ENCODE peak calls at places on chromosomes 13 and 19, in six cellular contexts. X, C, D, O, Y and T are unnamed samples. For H3K4me1, the result is how much of the 10 kb centered on the place peaks cover.

GRCh38 chr13:106680796-106681482 is 113.0 kb upstream of the ARGLU1 start:
- DNase-seq in C (no peak), D (no peak), Y (no peak), X (no peak), O (no peak), T (no peak)

GRCh38 chr13:53010374-53011105 is 18.1 kb upstream of the OLFM4 start:
- DNase-seq in O (peak), Y (no peak), C (no peak), D (peak), X (no peak), T (peak)

GRCh38 chr13:24233351-24233901 is 72.9 kb downstream of the SPATA13 start:
- DNase-seq in D (no peak), O (no peak), Y (no peak), C (no peak), X (no peak), T (no peak)

GRCh38 chr19:51712461-51713081 is 11.2 kb downstream of the HAS1 start:
- DNase-seq in C (no peak), Y (no peak), D (no peak), X (no peak), O (no peak), T (no peak)

GRCh38 chr19:27909185-27909840 is 1303.6 kb downstream of the UQCRFS1 start:
- DNase-seq in O (no peak), Y (no peak), X (no peak), D (no peak), C (no peak), T (no peak)

GRCh38 chr19:6066661-6067646 is 43.3 kb downstream of the RFX2 start:
- DNase-seq in C (peak), O (peak), D (peak), Y (no peak), X (peak), T (peak)

GRCh38 chr13:22114630-22115311 is 443.9 kb downstream of the FGF9 start:
- DNase-seq in D (no peak), Y (peak), O (no peak), C (no peak), X (no peak), T (no peak)

GRCh38 chr19:8093740-8094139 is 41.2 kb downstream of the CCL25 start:
- DNase-seq in Y (no peak), D (no peak), O (no peak), X (no peak), C (no peak), T (no peak)

GRCh38 chr13:79128158-79128557 is 277.9 kb downstream of the RBM26 start:
- DNase-seq in D (peak), Y (peak), O (no peak), X (no peak), C (no peak), T (no peak)

GRCh38 chr19:41426952-41427646 is at the start of gene B3GNT8:
- DNase-seq in D (peak), X (peak), C (peak), Y (no peak), O (peak), T (peak)

GRCh38 chr19:49512970-49513745 is 697 bp downstream of the FCGRT start:
- DNase-seq in Y (no peak), X (peak), O (peak), C (peak), D (peak), T (peak)

GRCh38 chr13:39419866-39420265 is 183.1 kb downstream of the LHFPL6 start:
- DNase-seq in X (no peak), D (no peak), O (no peak), C (no peak), Y (no peak), T (no peak)

GRCh38 chr19:3129112-3129511 is 6.7 kb upstream of the GNA15 start:
- DNase-seq in Y (no peak), X (no peak), O (no peak), C (no peak), D (peak), T (no peak)

GRCh38 chr19:34825212-34825611 is 52.2 kb upstream of the ZNF599 start:
- DNase-seq in O (no peak), Y (no peak), X (no peak), D (no peak), C (no peak), T (no peak)

GRCh38 chr13:29936051-29936813 is 85.8 kb upstream of the UBL3 start:
- DNase-seq in D (no peak), C (no peak), X (no peak), Y (no peak), O (no peak), T (no peak)

DNA sequence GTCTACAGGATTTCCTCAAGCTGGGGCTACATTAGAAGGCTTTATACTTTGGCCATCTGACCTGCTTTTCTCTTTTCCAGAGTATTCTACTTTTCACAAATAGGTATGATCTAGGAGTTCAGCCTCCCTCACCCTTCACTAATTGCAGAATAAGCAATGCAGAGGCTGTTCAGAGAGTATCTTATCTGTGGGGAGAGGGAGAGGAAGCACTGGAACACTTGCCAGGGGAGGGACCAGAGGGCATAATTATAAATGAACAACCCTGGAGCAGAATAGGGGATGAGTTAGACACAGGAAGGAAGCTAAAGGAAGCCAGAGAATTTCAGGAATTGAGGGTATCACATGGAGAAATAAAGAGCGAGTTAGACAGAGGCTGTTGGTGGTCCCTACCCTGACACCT is 29.9 kb downstream of the CEACAM1 start:
- DNase-seq in C (no peak), O (no peak), X (no peak), D (peak), Y (no peak), T (no peak)
- H3K27ac ChIP-seq in C (no peak), O (peak), X (peak), D (peak), Y (peak), T (peak)

DNA sequence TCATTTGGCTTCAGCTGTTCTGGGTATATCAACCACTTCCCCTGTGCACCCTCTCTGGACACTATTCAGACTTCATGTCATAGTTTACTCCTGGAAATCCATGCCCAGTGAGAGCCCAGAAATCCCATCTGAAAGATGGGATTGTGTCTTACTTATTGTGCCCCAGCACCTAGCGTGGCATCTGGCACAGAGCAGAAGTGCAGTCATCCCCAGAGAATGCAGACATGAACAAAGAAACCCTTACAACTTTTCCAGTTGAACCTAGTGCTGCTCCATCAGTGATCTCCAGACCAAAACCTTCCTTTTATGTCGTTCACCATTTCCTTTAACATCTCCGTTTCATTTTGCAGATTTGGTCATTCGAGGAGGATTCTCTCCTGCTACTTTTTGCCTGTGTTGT is 60.6 kb downstream of the MBNL2 start:
- DNase-seq in D (no peak), O (no peak), X (no peak), Y (no peak), C (no peak), T (no peak)
- H3K4me1 ChIP-seq in D (half or more), O (under half), X (half or more), Y (under half), C (under half), T (under half)

DNA sequence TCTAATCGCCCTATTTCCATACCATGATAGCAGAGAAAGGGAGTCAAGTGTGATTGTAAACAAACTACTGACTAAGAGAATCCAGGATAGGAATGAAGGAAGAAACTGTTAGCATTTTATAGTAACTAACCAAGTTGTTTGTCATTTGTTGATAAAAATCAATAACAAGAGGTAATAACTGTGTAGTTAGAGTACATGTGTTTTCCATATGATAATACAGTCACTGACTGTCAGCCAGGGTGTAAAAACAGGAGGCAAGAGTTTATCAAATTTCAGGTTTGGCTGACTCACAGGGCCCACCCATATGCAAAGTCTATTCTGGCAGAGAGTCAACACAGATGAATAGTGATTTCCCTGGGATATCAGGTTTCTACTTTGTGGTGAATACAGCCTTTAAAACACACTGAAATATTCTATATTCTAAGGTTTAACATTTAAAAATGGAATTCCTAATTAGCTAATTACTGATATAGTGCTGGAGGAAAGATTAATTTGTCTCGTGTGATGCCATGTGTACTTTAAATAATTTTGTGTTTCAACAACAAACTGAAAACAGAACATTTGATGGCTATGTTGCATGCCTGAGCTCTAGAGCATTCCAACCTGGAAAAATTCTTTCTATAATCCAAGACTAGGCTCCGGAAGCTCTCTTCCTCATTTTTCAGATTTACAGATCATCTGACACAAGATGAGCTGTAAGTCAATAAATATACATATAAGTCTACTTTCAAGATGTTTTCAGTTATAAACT is 6.0 kb upstream of the FOXO1 start:
- DNase-seq in X (no peak), O (no peak), C (no peak), D (peak), Y (no peak), T (no peak)
- TF ChIP-seq EP300 in X (no peak), O (no peak), C (no peak), D (no peak), Y (no peak), T (no peak)

DNA sequence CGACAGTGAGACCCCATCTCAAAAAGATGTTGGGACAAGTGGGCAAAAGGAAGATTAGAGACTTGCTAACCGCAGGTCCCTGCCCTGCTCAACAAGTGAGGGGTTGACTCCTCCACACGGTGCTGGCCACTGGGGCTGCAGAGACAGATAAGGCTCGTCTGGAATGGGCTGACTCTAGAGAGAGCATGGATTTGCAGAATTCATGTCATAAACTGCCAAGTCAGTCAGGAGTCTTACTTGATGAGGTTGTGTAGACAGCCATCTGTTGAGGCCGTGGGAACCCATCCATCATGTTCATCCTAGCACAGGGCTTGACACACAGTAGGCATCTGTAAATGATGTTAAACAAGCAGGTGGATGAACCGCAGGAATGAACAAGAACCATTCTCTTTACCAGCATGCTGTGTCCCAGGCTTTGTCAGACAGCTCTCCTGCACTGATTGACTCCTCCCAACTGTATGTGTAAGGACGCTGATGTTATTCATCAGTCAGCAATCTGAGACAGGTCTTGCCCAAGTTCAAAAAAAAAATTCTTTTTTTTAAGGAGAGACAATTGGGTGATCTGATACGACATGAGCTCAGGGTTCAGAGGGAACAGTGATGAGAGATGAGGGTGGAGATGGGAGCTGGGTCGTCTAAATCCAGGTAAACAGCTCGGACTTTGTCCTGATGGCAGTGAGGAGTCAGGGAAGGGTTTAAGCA is 8.8 kb downstream of the PAF1 start:
- DNase-seq in D (no peak), O (no peak), C (no peak), Y (no peak), X (no peak), T (no peak)
- H3K27ac ChIP-seq in D (no peak), O (no peak), C (no peak), Y (no peak), X (no peak), T (no peak)

GRCh38 chr19:13840751-13841338 is 36.1 kb upstream of the NANOS3 start:
- DNase-seq in X (no peak), Y (no peak), O (no peak), C (no peak), D (no peak), T (no peak)

GRCh38 chr19:13844130-13844631 is 32.8 kb upstream of the NANOS3 start:
- DNase-seq in C (peak), X (no peak), O (no peak), Y (no peak), D (no peak), T (no peak)

GRCh38 chr19:13842294-13843103 is 34.4 kb upstream of the NANOS3 start:
- DNase-seq in C (peak), D (no peak), X (peak), O (peak), Y (no peak), T (peak)

GRCh38 chr19:13841339-13842293 is 35.3 kb upstream of the NANOS3 start:
- DNase-seq in O (peak), D (no peak), C (peak), X (peak), Y (no peak), T (peak)

GRCh38 chr19:13843104-13843921 is 33.6 kb upstream of the NANOS3 start:
- DNase-seq in X (peak), Y (no peak), O (peak), D (no peak), C (peak), T (peak)
- H3K4me1 ChIP-seq in X (half or more), Y (half or more), O (half or more), D (half or more), C (under half), T (half or more)

DNA sequence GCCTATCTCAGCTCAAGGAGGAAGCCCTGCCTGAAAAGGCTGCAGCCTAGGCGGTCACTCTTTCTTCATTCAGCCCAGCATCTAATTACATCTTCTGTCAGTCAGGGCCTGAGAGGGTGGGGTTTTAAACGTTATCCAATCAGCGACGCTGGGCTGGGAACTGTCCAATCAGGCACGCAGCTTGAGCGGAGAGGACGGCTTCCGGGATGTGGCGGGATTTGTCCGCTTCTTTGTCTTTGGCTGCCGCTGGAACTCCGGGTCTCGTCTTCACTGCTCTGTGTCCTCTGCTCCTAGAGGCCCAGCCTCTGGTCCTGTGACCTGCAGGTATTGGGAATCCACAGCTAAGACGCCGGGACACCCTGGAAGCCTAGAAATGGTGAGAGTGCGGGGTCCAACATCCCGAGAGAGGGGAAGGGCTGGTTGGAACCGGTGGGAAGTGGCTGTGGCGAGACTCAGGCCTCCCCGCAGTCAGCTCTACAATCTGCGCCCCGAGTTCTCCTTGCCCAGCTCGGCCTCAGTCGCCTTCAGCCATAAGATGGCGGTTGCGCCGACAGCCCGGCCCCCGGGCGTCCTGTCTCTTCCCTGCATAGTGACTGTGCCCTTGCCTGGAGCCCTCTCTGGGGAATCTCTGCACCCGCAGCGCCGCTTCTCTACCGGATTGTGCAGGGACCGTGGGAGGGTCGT is at the start of gene ZNF738:
- DNase-seq in Y (peak), X (peak), C (peak), O (peak), D (peak), T (peak)
- TF ChIP-seq EP300 in Y (no peak), X (no peak), C (no peak), O (no peak), D (no peak), T (no peak)

GRCh38 chr19:11684987-11685675 is 53.6 kb downstream of the ZNF823 start:
- DNase-seq in O (no peak), D (peak), X (no peak), Y (no peak), C (no peak), T (no peak)

GRCh38 chr19:11680689-11681302 is 58.0 kb downstream of the ZNF823 start:
- DNase-seq in Y (no peak), O (no peak), C (no peak), D (no peak), X (no peak), T (no peak)

GRCh38 chr19:11685676-11686650 is 52.8 kb downstream of the ZNF823 start:
- DNase-seq in Y (no peak), C (no peak), O (no peak), X (no peak), D (no peak), T (no peak)
- H3K27ac ChIP-seq in Y (no peak), C (no peak), O (no peak), X (no peak), D (no peak), T (no peak)